ENCODE peak calls at places on chromosomes 4 and X, in six cellular contexts. One of them, this sample, is unnamed.

GRCh38 chr4:3402409-3403103 is 39.2 kb upstream of the HGFAC start:
- DNase-seq in lower lobe of right lung: peak
- DNase-seq in suprapubic skin: no peak
- DNase-seq in AG04450: no peak
- DNase-seq in left lung: no peak
- DNase-seq in cardiac muscle cell: no peak
- DNase-seq in this sample: no peak

GRCh38 chr4:70877539-70877938 is 24.6 kb upstream of the MOB1B start:
- DNase-seq in lower lobe of right lung: no peak
- DNase-seq in AG04450: no peak
- DNase-seq in left lung: no peak
- DNase-seq in cardiac muscle cell: no peak
- DNase-seq in suprapubic skin: no peak
- DNase-seq in this sample: no peak

GRCh38 chrX:151488677-151489076 is 74.8 kb upstream of the PASD1 start:
- DNase-seq in left lung: no peak
- DNase-seq in lower lobe of right lung: no peak
- DNase-seq in AG04450: no peak
- DNase-seq in suprapubic skin: no peak
- DNase-seq in cardiac muscle cell: no peak
- DNase-seq in this sample: no peak

GRCh38 chr4:172726001-172726423 is 442.6 kb upstream of the GALNT7 start:
- DNase-seq in lower lobe of right lung: no peak
- DNase-seq in AG04450: no peak
- DNase-seq in cardiac muscle cell: no peak
- DNase-seq in suprapubic skin: no peak
- DNase-seq in left lung: no peak
- DNase-seq in this sample: no peak

GRCh38 chr4:73019462-73020047 is 50.0 kb downstream of the COX18 start:
- DNase-seq in lower lobe of right lung: no peak
- DNase-seq in suprapubic skin: no peak
- DNase-seq in AG04450: peak
- DNase-seq in cardiac muscle cell: peak
- DNase-seq in left lung: no peak
- DNase-seq in this sample: no peak

GRCh38 chrX:155896512-155896911 is 15.4 kb downstream of the VAMP7 start:
- DNase-seq in left lung: no peak
- DNase-seq in cardiac muscle cell: no peak
- DNase-seq in suprapubic skin: no peak
- DNase-seq in AG04450: no peak
- DNase-seq in lower lobe of right lung: no peak
- DNase-seq in this sample: no peak

GRCh38 chr4:6617246-6617645 is 23.2 kb upstream of the MRFAP1 start:
- DNase-seq in lower lobe of right lung: no peak
- DNase-seq in AG04450: no peak
- DNase-seq in cardiac muscle cell: no peak
- DNase-seq in left lung: no peak
- DNase-seq in suprapubic skin: no peak
- DNase-seq in this sample: no peak

GRCh38 chr4:7844247-7844991 is 95.2 kb downstream of the AFAP1 start:
- DNase-seq in suprapubic skin: peak
- DNase-seq in cardiac muscle cell: peak
- DNase-seq in lower lobe of right lung: peak
- DNase-seq in left lung: peak
- DNase-seq in AG04450: peak
- DNase-seq in this sample: no peak

GRCh38 chr4:138612428-138612827 is 370.3 kb upstream of the SLC7A11 start:
- DNase-seq in AG04450: no peak
- DNase-seq in left lung: no peak
- DNase-seq in lower lobe of right lung: no peak
- DNase-seq in cardiac muscle cell: no peak
- DNase-seq in suprapubic skin: no peak
- DNase-seq in this sample: no peak

GRCh38 chr4:165628572-165628971 is 244.5 kb upstream of the TLL1 start:
- DNase-seq in suprapubic skin: no peak
- DNase-seq in left lung: no peak
- DNase-seq in AG04450: no peak
- DNase-seq in cardiac muscle cell: no peak
- DNase-seq in lower lobe of right lung: no peak
- DNase-seq in this sample: no peak

GRCh38 chrX:101287402-101287801 is 3.7 kb downstream of the TAF7L start:
- DNase-seq in AG04450: peak
- DNase-seq in left lung: no peak
- DNase-seq in suprapubic skin: no peak
- DNase-seq in cardiac muscle cell: peak
- DNase-seq in lower lobe of right lung: no peak
- DNase-seq in this sample: no peak

GRCh38 chr4:176818531-176818930 is 25.8 kb upstream of the VEGFC start:
- DNase-seq in left lung: no peak
- DNase-seq in suprapubic skin: no peak
- DNase-seq in AG04450: no peak
- DNase-seq in lower lobe of right lung: no peak
- DNase-seq in cardiac muscle cell: no peak
- DNase-seq in this sample: no peak

GRCh38 chr4:27048350-27049100 is 187.9 kb downstream of the STIM2 start:
- DNase-seq in cardiac muscle cell: peak
- DNase-seq in AG04450: no peak
- DNase-seq in left lung: no peak
- DNase-seq in suprapubic skin: no peak
- DNase-seq in lower lobe of right lung: no peak
- DNase-seq in this sample: no peak

GRCh38 chr4:1767770-1768366 is 25.2 kb upstream of the FGFR3 start:
- DNase-seq in AG04450: no peak
- DNase-seq in lower lobe of right lung: peak
- DNase-seq in left lung: peak
- DNase-seq in suprapubic skin: no peak
- DNase-seq in cardiac muscle cell: peak
- DNase-seq in this sample: no peak

GRCh38 chr4:75289843-75290616 is 224.2 kb downstream of the RCHY1 start:
- DNase-seq in left lung: no peak
- DNase-seq in cardiac muscle cell: peak
- DNase-seq in lower lobe of right lung: no peak
- DNase-seq in suprapubic skin: no peak
- DNase-seq in AG04450: no peak
- DNase-seq in this sample: no peak

GRCh38 chrX:39811391-39811790 is 286.4 kb downstream of the BCOR start:
- DNase-seq in AG04450: no peak
- DNase-seq in cardiac muscle cell: no peak
- DNase-seq in left lung: no peak
- DNase-seq in suprapubic skin: no peak
- DNase-seq in lower lobe of right lung: no peak
- DNase-seq in this sample: no peak

GRCh38 chr4:108703370-108703769 is 53.0 kb downstream of the OSTC start:
- DNase-seq in lower lobe of right lung: no peak
- DNase-seq in suprapubic skin: no peak
- DNase-seq in left lung: no peak
- DNase-seq in AG04450: no peak
- DNase-seq in cardiac muscle cell: no peak
- DNase-seq in this sample: no peak

GRCh38 chr4:120331486-120332281 is 265.0 kb upstream of the MAD2L1 start:
- DNase-seq in suprapubic skin: no peak
- DNase-seq in left lung: no peak
- DNase-seq in cardiac muscle cell: no peak
- DNase-seq in lower lobe of right lung: no peak
- DNase-seq in AG04450: no peak
- DNase-seq in this sample: no peak

GRCh38 chrX:9240956-9241355 is 207.0 kb upstream of the FAM9B start:
- DNase-seq in lower lobe of right lung: no peak
- DNase-seq in suprapubic skin: no peak
- DNase-seq in AG04450: no peak
- DNase-seq in cardiac muscle cell: no peak
- DNase-seq in left lung: no peak
- DNase-seq in this sample: no peak

GRCh38 chr4:66307641-66308438 is 637.6 kb upstream of the EPHA5 start:
- DNase-seq in suprapubic skin: no peak
- DNase-seq in cardiac muscle cell: no peak
- DNase-seq in left lung: no peak
- DNase-seq in lower lobe of right lung: no peak
- DNase-seq in AG04450: no peak
- DNase-seq in this sample: no peak

GRCh38 chr4:182806259-182807252 is 110.6 kb downstream of the DCTD start:
- DNase-seq in left lung: peak
- DNase-seq in AG04450: no peak
- DNase-seq in cardiac muscle cell: peak
- DNase-seq in suprapubic skin: peak
- DNase-seq in lower lobe of right lung: peak
- DNase-seq in this sample: no peak

GRCh38 chr4:105092768-105093167 is 53.9 kb upstream of the TET2 start:
- DNase-seq in left lung: no peak
- DNase-seq in AG04450: no peak
- DNase-seq in suprapubic skin: no peak
- DNase-seq in cardiac muscle cell: peak
- DNase-seq in lower lobe of right lung: no peak
- DNase-seq in this sample: no peak

GRCh38 chrX:143536176-143536575 is 18.9 kb upstream of the SPANXN3 start:
- DNase-seq in left lung: no peak
- DNase-seq in lower lobe of right lung: no peak
- DNase-seq in cardiac muscle cell: no peak
- DNase-seq in AG04450: no peak
- DNase-seq in suprapubic skin: no peak
- DNase-seq in this sample: no peak

GRCh38 chr4:69832326-69833030 is 27.5 kb downstream of the SULT1E1 start:
- DNase-seq in AG04450: no peak
- DNase-seq in cardiac muscle cell: no peak
- DNase-seq in suprapubic skin: no peak
- DNase-seq in left lung: no peak
- DNase-seq in lower lobe of right lung: no peak
- DNase-seq in this sample: no peak

GRCh38 chrX:111095974-111096870 is at the start of gene PAK3:
- DNase-seq in left lung: peak
- DNase-seq in lower lobe of right lung: peak
- DNase-seq in AG04450: peak
- DNase-seq in cardiac muscle cell: peak
- DNase-seq in suprapubic skin: peak
- DNase-seq in this sample: peak

GRCh38 chr4:84786478-84786877 is 180.0 kb downstream of the WDFY3 start:
- DNase-seq in left lung: no peak
- DNase-seq in suprapubic skin: no peak
- DNase-seq in cardiac muscle cell: no peak
- DNase-seq in AG04450: no peak
- DNase-seq in lower lobe of right lung: no peak
- DNase-seq in this sample: no peak

GRCh38 chr4:113162089-113162488 is 112.6 kb downstream of the ANK2 start:
- DNase-seq in AG04450: no peak
- DNase-seq in suprapubic skin: no peak
- DNase-seq in cardiac muscle cell: no peak
- DNase-seq in lower lobe of right lung: no peak
- DNase-seq in left lung: no peak
- DNase-seq in this sample: no peak

GRCh38 chr4:96776922-96777510 is 937.1 kb downstream of the PDHA2 start:
- DNase-seq in suprapubic skin: no peak
- DNase-seq in cardiac muscle cell: no peak
- DNase-seq in lower lobe of right lung: no peak
- DNase-seq in left lung: no peak
- DNase-seq in AG04450: no peak
- DNase-seq in this sample: no peak

GRCh38 chrX:104098151-104098808 is 14.0 kb upstream of the ZCCHC18 start:
- DNase-seq in AG04450: peak
- DNase-seq in suprapubic skin: no peak
- DNase-seq in lower lobe of right lung: no peak
- DNase-seq in cardiac muscle cell: peak
- DNase-seq in left lung: no peak
- DNase-seq in this sample: no peak

GRCh38 chr4:40262861-40263260 is 66.0 kb downstream of the RHOH start:
- DNase-seq in AG04450: no peak
- DNase-seq in left lung: no peak
- DNase-seq in suprapubic skin: no peak
- DNase-seq in cardiac muscle cell: no peak
- DNase-seq in lower lobe of right lung: no peak
- DNase-seq in this sample: no peak
- H3K27ac ChIP-seq in AG04450: no peak
- H3K27ac ChIP-seq in left lung: no peak
- H3K27ac ChIP-seq in suprapubic skin: no peak
- H3K27ac ChIP-seq in cardiac muscle cell: no peak
- H3K27ac ChIP-seq in lower lobe of right lung: no peak
- H3K27ac ChIP-seq in this sample: no peak

DNA sequence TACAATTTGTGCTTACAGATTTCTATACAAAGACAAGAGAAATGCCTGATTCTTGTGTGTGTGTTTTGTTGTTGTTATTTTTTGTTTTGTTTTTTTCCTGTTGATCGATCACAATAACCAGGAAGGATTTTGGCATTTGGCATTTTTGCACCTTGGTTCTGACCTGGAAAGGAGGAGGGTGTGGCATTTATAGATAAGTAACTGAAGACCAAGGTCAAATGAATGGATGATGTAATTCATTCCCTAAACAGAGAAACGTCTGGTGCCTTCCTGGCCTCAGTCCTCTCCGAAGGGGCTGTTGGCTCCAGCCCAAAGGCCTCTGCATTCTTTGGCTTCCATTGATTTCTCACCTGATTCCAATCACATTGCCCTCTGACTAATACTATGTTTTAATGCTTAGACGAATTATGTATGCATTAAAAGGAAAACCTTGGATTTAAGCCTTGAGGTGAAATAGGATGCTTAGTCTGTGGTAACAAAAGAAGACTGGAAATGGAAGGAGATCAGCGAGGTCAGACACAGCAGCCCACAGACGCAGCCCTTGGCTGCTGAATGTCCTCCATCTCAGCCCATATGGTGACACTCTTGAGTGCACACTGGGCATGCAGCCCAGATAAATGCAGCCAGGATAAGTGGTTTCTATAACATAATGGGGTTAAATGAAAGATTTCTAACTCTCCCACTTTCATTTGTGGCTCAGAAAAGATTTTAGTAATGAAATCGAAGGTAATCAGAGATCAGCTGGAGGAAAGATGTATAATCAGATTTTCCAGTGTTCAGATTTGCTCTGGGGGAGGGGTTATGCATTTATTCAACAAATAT is 60.5 kb upstream of the TRIM2 start:
- DNase-seq in left lung: no peak
- DNase-seq in AG04450: no peak
- DNase-seq in lower lobe of right lung: no peak
- DNase-seq in suprapubic skin: no peak
- DNase-seq in cardiac muscle cell: peak
- DNase-seq in this sample: no peak
- H3K4me3 ChIP-seq in left lung: no peak
- H3K4me3 ChIP-seq in AG04450: no peak
- H3K4me3 ChIP-seq in lower lobe of right lung: no peak
- H3K4me3 ChIP-seq in suprapubic skin: no peak
- H3K4me3 ChIP-seq in cardiac muscle cell: no peak
- H3K4me3 ChIP-seq in this sample: no peak

GRCh38 chrX:34426334-34426733 is 230.8 kb downstream of the TMEM47 start:
- DNase-seq in suprapubic skin: no peak
- DNase-seq in cardiac muscle cell: peak
- DNase-seq in lower lobe of right lung: no peak
- DNase-seq in AG04450: no peak
- DNase-seq in left lung: no peak
- DNase-seq in this sample: no peak
- TF ChIP-seq CTCF in suprapubic skin: no peak
- TF ChIP-seq CTCF in cardiac muscle cell: peak
- TF ChIP-seq CTCF in lower lobe of right lung: no peak
- TF ChIP-seq CTCF in AG04450: no peak
- TF ChIP-seq CTCF in left lung: no peak
- TF ChIP-seq CTCF in this sample: no peak

DNA sequence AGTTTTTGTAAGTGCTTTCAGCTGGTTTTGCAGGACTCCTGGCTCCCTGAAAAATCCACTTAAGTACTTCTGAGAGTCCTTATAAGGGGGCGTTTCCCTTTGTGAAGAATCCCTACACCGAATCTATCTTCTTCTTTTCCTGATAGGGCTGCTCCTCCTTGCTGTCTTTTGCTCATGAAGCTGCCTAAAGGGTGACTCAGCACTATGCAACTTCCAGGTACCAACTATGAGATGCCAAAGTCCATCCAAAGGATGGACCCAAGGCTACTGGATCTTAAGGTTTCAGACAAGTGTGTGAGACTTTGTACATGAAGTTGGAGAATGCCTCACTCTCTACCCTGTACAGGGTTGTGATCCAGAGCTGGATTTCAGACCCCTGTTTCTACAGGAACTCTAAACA is 485.0 kb upstream of the FAT1 start:
- DNase-seq in AG04450: no peak
- DNase-seq in suprapubic skin: no peak
- DNase-seq in left lung: no peak
- DNase-seq in lower lobe of right lung: no peak
- DNase-seq in cardiac muscle cell: no peak
- DNase-seq in this sample: no peak
- H3K27ac ChIP-seq in AG04450: no peak
- H3K27ac ChIP-seq in suprapubic skin: no peak
- H3K27ac ChIP-seq in left lung: no peak
- H3K27ac ChIP-seq in lower lobe of right lung: no peak
- H3K27ac ChIP-seq in cardiac muscle cell: no peak
- H3K27ac ChIP-seq in this sample: no peak

This sample was measured in coronary artery.